ENCODE peak calls at places on chromosome 3, in six cellular contexts. One of them, this sample, is unnamed.
A peak's percentile ranks its signal among the peaks of the same experiment; 100 is the strongest.

GRCh38 chr3:114408763-114409162 is 114.9 kb downstream of the TIGIT start:
- DNase-seq in ELF-1: peak; percentile 64
- DNase-seq in GM04504: no peak
- DNase-seq in D341Med: no peak
- DNase-seq in activated naive CD8-positive, alpha-beta T cell treated with anti-CD3 and anti-CD28 coated beads, Interleukin-2, amount 10 ng/mL, durations not matched to agents 7 days and 5 days: no peak
- DNase-seq in uterus: no peak
- DNase-seq in this sample: no peak

GRCh38 chr3:143538577-143538981 is 309.7 kb downstream of the SLC9A9 start:
- DNase-seq in ELF-1: no peak
- DNase-seq in GM04504: peak; percentile 51
- DNase-seq in D341Med: no peak
- DNase-seq in activated naive CD8-positive, alpha-beta T cell treated with anti-CD3 and anti-CD28 coated beads, Interleukin-2, amount 10 ng/mL, durations not matched to agents 7 days and 5 days: no peak
- DNase-seq in uterus: no peak
- DNase-seq in this sample: no peak

GRCh38 chr3:86995537-86995936 is 4.6 kb upstream of the VGLL3 start:
- DNase-seq in ELF-1: no peak
- DNase-seq in GM04504: no peak
- DNase-seq in D341Med: no peak
- DNase-seq in activated naive CD8-positive, alpha-beta T cell treated with anti-CD3 and anti-CD28 coated beads, Interleukin-2, amount 10 ng/mL, durations not matched to agents 7 days and 5 days: no peak
- DNase-seq in uterus: no peak
- DNase-seq in this sample: no peak

GRCh38 chr3:155462672-155463071 is 169.2 kb upstream of the STRIT1 start:
- DNase-seq in ELF-1: no peak
- DNase-seq in GM04504: no peak
- DNase-seq in D341Med: no peak
- DNase-seq in activated naive CD8-positive, alpha-beta T cell treated with anti-CD3 and anti-CD28 coated beads, Interleukin-2, amount 10 ng/mL, durations not matched to agents 7 days and 5 days: no peak
- DNase-seq in uterus: no peak
- DNase-seq in this sample: no peak

GRCh38 chr3:126835472-126836219 is 131.6 kb downstream of the CHCHD6 start:
- DNase-seq in ELF-1: no peak
- DNase-seq in GM04504: no peak
- DNase-seq in D341Med: no peak
- DNase-seq in activated naive CD8-positive, alpha-beta T cell treated with anti-CD3 and anti-CD28 coated beads, Interleukin-2, amount 10 ng/mL, durations not matched to agents 7 days and 5 days: no peak
- DNase-seq in uterus: no peak
- DNase-seq in this sample: no peak

GRCh38 chr3:14082108-14082657 is 42.5 kb downstream of the CHCHD4 start:
- DNase-seq in ELF-1: no peak
- DNase-seq in GM04504: no peak
- DNase-seq in D341Med: no peak
- DNase-seq in activated naive CD8-positive, alpha-beta T cell treated with anti-CD3 and anti-CD28 coated beads, Interleukin-2, amount 10 ng/mL, durations not matched to agents 7 days and 5 days: no peak
- DNase-seq in uterus: no peak
- DNase-seq in this sample: no peak

GRCh38 chr3:188301147-188301546 is 147.2 kb downstream of the LPP start:
- DNase-seq in ELF-1: no peak
- DNase-seq in GM04504: no peak
- DNase-seq in D341Med: no peak
- DNase-seq in activated naive CD8-positive, alpha-beta T cell treated with anti-CD3 and anti-CD28 coated beads, Interleukin-2, amount 10 ng/mL, durations not matched to agents 7 days and 5 days: no peak
- DNase-seq in uterus: no peak
- DNase-seq in this sample: no peak

GRCh38 chr3:134798681-134799311 is 3.7 kb downstream of the EPHB1 start:
- DNase-seq in ELF-1: no peak
- DNase-seq in GM04504: no peak
- DNase-seq in D341Med: no peak
- DNase-seq in activated naive CD8-positive, alpha-beta T cell treated with anti-CD3 and anti-CD28 coated beads, Interleukin-2, amount 10 ng/mL, durations not matched to agents 7 days and 5 days: no peak
- DNase-seq in uterus: no peak
- DNase-seq in this sample: no peak

GRCh38 chr3:68352031-68352430 is 580.3 kb downstream of the TAFA4 start:
- DNase-seq in ELF-1: no peak
- DNase-seq in GM04504: no peak
- DNase-seq in D341Med: no peak
- DNase-seq in activated naive CD8-positive, alpha-beta T cell treated with anti-CD3 and anti-CD28 coated beads, Interleukin-2, amount 10 ng/mL, durations not matched to agents 7 days and 5 days: no peak
- DNase-seq in uterus: no peak
- DNase-seq in this sample: no peak

This sample was measured in left lung.